ENCODE peak calls at places on chromosomes 7 and 10, in eight cellular contexts. B is HS-5; M is endothelial cell; D is activated CD4-positive, alpha-beta T cell treated with anti-CD3 and anti-CD28 coated beads for 24 hours; J is DMS79 treated with DMSO at 0.1 percent for 48 hours; Z is activated T-helper 1 cell treated with anti-CD3 and anti-CD28 coated beads, Interleukin-2, amount 50 U/mL, for 16 hours; S is occipital lobe; C is HuH-7.5. Q is an unnamed sample.

GRCh38 chr7:33276325-33276724 is 147.0 kb downstream of the BBS9 start:
- DNase-seq in B (no peak), M (no peak), D (no peak), J (no peak), Z (no peak), S (no peak), C (no peak), Q (no peak)

GRCh38 chr7:27173412-27174076 is 576 bp downstream of the HOXA10 start:
- DNase-seq in B (no peak), M (no peak), D (no peak), J (no peak), Z (no peak), S (no peak), C (peak; percentile 64), Q (peak; percentile 49)

GRCh38 chr7:4158826-4159225 is 523.3 kb upstream of the FOXK1 start:
- DNase-seq in B (no peak), M (no peak), D (no peak), J (no peak), Z (no peak), S (no peak), C (no peak), Q (no peak)

GRCh38 chr10:77478248-77478963 is 159.2 kb downstream of the KCNMA1 start:
- DNase-seq in B (peak; percentile 67), M (no peak), D (no peak), J (no peak), Z (no peak), S (peak; percentile 41), C (no peak), Q (no peak)

GRCh38 chr10:100872034-100872791 is 40.5 kb upstream of the SLF2 start:
- DNase-seq in B (no peak), M (peak; percentile 84), D (peak; percentile 43), J (no peak), Z (peak; percentile 32), S (no peak), C (peak; percentile 87), Q (no peak)

GRCh38 chr10:129258570-129258969 is 208.5 kb upstream of the MGMT start:
- DNase-seq in B (no peak), M (no peak), D (no peak), J (no peak), Z (no peak), S (no peak), C (no peak), Q (no peak)

GRCh38 chr7:158783595-158783994 is 45.7 kb downstream of the ESYT2 start:
- DNase-seq in B (no peak), M (no peak), D (no peak), J (no peak), Z (no peak), S (no peak), C (no peak), Q (no peak)

GRCh38 chr10:114301951-114302710 is 63.1 kb downstream of the VWA2 start:
- DNase-seq in B (no peak), M (no peak), D (no peak), J (no peak), Z (no peak), S (no peak), C (no peak), Q (no peak)

GRCh38 chr10:70743879-70744278 is 41.3 kb downstream of the TBATA start:
- DNase-seq in B (no peak), M (no peak), D (no peak), J (no peak), Z (no peak), S (no peak), C (no peak), Q (no peak)

GRCh38 chr10:65065278-65065677 is 1544.1 kb downstream of the REEP3 start:
- DNase-seq in B (no peak), M (no peak), D (no peak), J (no peak), Z (no peak), S (no peak), C (no peak), Q (no peak)

GRCh38 chr7:15781944-15782343 is 95.5 kb upstream of the MEOX2 start:
- DNase-seq in B (no peak), M (no peak), D (no peak), J (no peak), Z (no peak), S (no peak), C (no peak), Q (no peak)

GRCh38 chr10:44703241-44704155 is 207.6 kb upstream of the TMEM72 start:
- DNase-seq in B (peak; percentile 58), M (no peak), D (no peak), J (no peak), Z (no peak), S (no peak), C (no peak), Q (no peak)

GRCh38 chr7:128361463-128362441 is at the start of gene PRRT4:
- DNase-seq in B (no peak), M (peak; percentile 56), D (no peak), J (no peak), Z (no peak), S (peak; percentile 27), C (peak; percentile 81), Q (no peak)